ENCODE peak calls at places on chromosome 18, in seven cellular contexts. One of them, this sample, is unnamed.

GRCh38 chr18:79900610-79901570 is 50.6 kb downstream of the SLC66A2 start:
- DNase-seq in transverse colon: peak
- DNase-seq in fibroblast of lung: no peak
- DNase-seq in dorsolateral prefrontal cortex: no peak
- DNase-seq in IMR-90: no peak
- DNase-seq in CD8-positive, alpha-beta memory T cell: no peak
- DNase-seq in mammary epithelial cell: no peak
- DNase-seq in this sample: peak

GRCh38 chr18:64679121-64679520 is 530.2 kb upstream of the LINC00305 start:
- DNase-seq in transverse colon: no peak
- DNase-seq in fibroblast of lung: no peak
- DNase-seq in dorsolateral prefrontal cortex: no peak
- DNase-seq in IMR-90: no peak
- DNase-seq in CD8-positive, alpha-beta memory T cell: no peak
- DNase-seq in mammary epithelial cell: no peak
- DNase-seq in this sample: no peak

GRCh38 chr18:44887227-44887631 is 206.5 kb downstream of the SETBP1 start:
- DNase-seq in transverse colon: peak
- DNase-seq in fibroblast of lung: no peak
- DNase-seq in dorsolateral prefrontal cortex: no peak
- DNase-seq in IMR-90: peak
- DNase-seq in CD8-positive, alpha-beta memory T cell: no peak
- DNase-seq in mammary epithelial cell: peak
- DNase-seq in this sample: no peak

GRCh38 chr18:35049111-35050003 is 8.1 kb downstream of the MAPRE2 start:
- DNase-seq in transverse colon: no peak
- DNase-seq in fibroblast of lung: no peak
- DNase-seq in dorsolateral prefrontal cortex: no peak
- DNase-seq in IMR-90: no peak
- DNase-seq in CD8-positive, alpha-beta memory T cell: no peak
- DNase-seq in mammary epithelial cell: no peak
- DNase-seq in this sample: no peak

GRCh38 chr18:80076379-80076778 is 32.7 kb upstream of the ADNP2 start:
- DNase-seq in transverse colon: no peak
- DNase-seq in fibroblast of lung: no peak
- DNase-seq in dorsolateral prefrontal cortex: no peak
- DNase-seq in IMR-90: no peak
- DNase-seq in CD8-positive, alpha-beta memory T cell: no peak
- DNase-seq in mammary epithelial cell: no peak
- DNase-seq in this sample: peak

GRCh38 chr18:46250084-46250811 is 146.1 kb downstream of the HAUS1 start:
- DNase-seq in transverse colon: peak
- DNase-seq in fibroblast of lung: peak
- DNase-seq in dorsolateral prefrontal cortex: no peak
- DNase-seq in IMR-90: peak
- DNase-seq in CD8-positive, alpha-beta memory T cell: peak
- DNase-seq in mammary epithelial cell: peak
- DNase-seq in this sample: peak

GRCh38 chr18:50662775-50663383 is 103.0 kb downstream of the MAPK4 start:
- DNase-seq in transverse colon: no peak
- DNase-seq in fibroblast of lung: no peak
- DNase-seq in dorsolateral prefrontal cortex: peak
- DNase-seq in IMR-90: no peak
- DNase-seq in CD8-positive, alpha-beta memory T cell: no peak
- DNase-seq in mammary epithelial cell: no peak
- DNase-seq in this sample: no peak

GRCh38 chr18:32383040-32383819 is 87.5 kb downstream of the GAREM1 start:
- DNase-seq in transverse colon: no peak
- DNase-seq in fibroblast of lung: peak
- DNase-seq in dorsolateral prefrontal cortex: no peak
- DNase-seq in IMR-90: peak
- DNase-seq in CD8-positive, alpha-beta memory T cell: no peak
- DNase-seq in mammary epithelial cell: peak
- DNase-seq in this sample: peak

GRCh38 chr18:13703899-13704298 is 22.5 kb downstream of the FAM210A start:
- DNase-seq in transverse colon: no peak
- DNase-seq in fibroblast of lung: peak
- DNase-seq in dorsolateral prefrontal cortex: no peak
- DNase-seq in IMR-90: peak
- DNase-seq in CD8-positive, alpha-beta memory T cell: no peak
- DNase-seq in mammary epithelial cell: no peak
- DNase-seq in this sample: no peak

GRCh38 chr18:56702946-56703345 is 51.8 kb downstream of the WDR7 start:
- DNase-seq in transverse colon: no peak
- DNase-seq in fibroblast of lung: peak
- DNase-seq in dorsolateral prefrontal cortex: no peak
- DNase-seq in IMR-90: peak
- DNase-seq in CD8-positive, alpha-beta memory T cell: peak
- DNase-seq in mammary epithelial cell: peak
- DNase-seq in this sample: peak

GRCh38 chr18:4004176-4004829 is 450.8 kb downstream of the DLGAP1 start:
- DNase-seq in transverse colon: no peak
- DNase-seq in fibroblast of lung: peak
- DNase-seq in dorsolateral prefrontal cortex: no peak
- DNase-seq in IMR-90: peak
- DNase-seq in CD8-positive, alpha-beta memory T cell: no peak
- DNase-seq in mammary epithelial cell: peak
- DNase-seq in this sample: no peak

GRCh38 chr18:23902396-23902795 is 112.2 kb upstream of the TTC39C start:
- DNase-seq in transverse colon: no peak
- DNase-seq in fibroblast of lung: no peak
- DNase-seq in dorsolateral prefrontal cortex: no peak
- DNase-seq in IMR-90: no peak
- DNase-seq in CD8-positive, alpha-beta memory T cell: no peak
- DNase-seq in mammary epithelial cell: no peak
- DNase-seq in this sample: no peak

GRCh38 chr18:56632070-56633022 is 6.0 kb downstream of the TXNL1 start:
- DNase-seq in transverse colon: no peak
- DNase-seq in fibroblast of lung: no peak
- DNase-seq in dorsolateral prefrontal cortex: no peak
- DNase-seq in IMR-90: no peak
- DNase-seq in CD8-positive, alpha-beta memory T cell: no peak
- DNase-seq in mammary epithelial cell: no peak
- DNase-seq in this sample: no peak

GRCh38 chr18:13147146-13147545 is 71.4 kb upstream of the LDLRAD4 start:
- DNase-seq in transverse colon: no peak
- DNase-seq in fibroblast of lung: no peak
- DNase-seq in dorsolateral prefrontal cortex: no peak
- DNase-seq in IMR-90: no peak
- DNase-seq in CD8-positive, alpha-beta memory T cell: no peak
- DNase-seq in mammary epithelial cell: no peak
- DNase-seq in this sample: no peak

GRCh38 chr18:26696318-26696717 is 148.0 kb upstream of the KCTD1 start:
- DNase-seq in transverse colon: no peak
- DNase-seq in fibroblast of lung: no peak
- DNase-seq in dorsolateral prefrontal cortex: no peak
- DNase-seq in IMR-90: no peak
- DNase-seq in CD8-positive, alpha-beta memory T cell: no peak
- DNase-seq in mammary epithelial cell: no peak
- DNase-seq in this sample: no peak
- H3K4me3 ChIP-seq in transverse colon: no peak
- H3K4me3 ChIP-seq in fibroblast of lung: no peak
- H3K4me3 ChIP-seq in dorsolateral prefrontal cortex: no peak
- H3K4me3 ChIP-seq in IMR-90: no peak
- H3K4me3 ChIP-seq in CD8-positive, alpha-beta memory T cell: no peak
- H3K4me3 ChIP-seq in mammary epithelial cell: no peak
- H3K4me3 ChIP-seq in this sample: no peak

GRCh38 chr18:9924371-9924943 is 10.6 kb downstream of the VAPA start:
- DNase-seq in transverse colon: no peak
- DNase-seq in fibroblast of lung: no peak
- DNase-seq in dorsolateral prefrontal cortex: no peak
- DNase-seq in IMR-90: no peak
- DNase-seq in CD8-positive, alpha-beta memory T cell: no peak
- DNase-seq in mammary epithelial cell: no peak
- DNase-seq in this sample: no peak
- H3K4me3 ChIP-seq in transverse colon: no peak
- H3K4me3 ChIP-seq in fibroblast of lung: no peak
- H3K4me3 ChIP-seq in dorsolateral prefrontal cortex: peak
- H3K4me3 ChIP-seq in IMR-90: no peak
- H3K4me3 ChIP-seq in CD8-positive, alpha-beta memory T cell: no peak
- H3K4me3 ChIP-seq in mammary epithelial cell: no peak
- H3K4me3 ChIP-seq in this sample: no peak

DNA sequence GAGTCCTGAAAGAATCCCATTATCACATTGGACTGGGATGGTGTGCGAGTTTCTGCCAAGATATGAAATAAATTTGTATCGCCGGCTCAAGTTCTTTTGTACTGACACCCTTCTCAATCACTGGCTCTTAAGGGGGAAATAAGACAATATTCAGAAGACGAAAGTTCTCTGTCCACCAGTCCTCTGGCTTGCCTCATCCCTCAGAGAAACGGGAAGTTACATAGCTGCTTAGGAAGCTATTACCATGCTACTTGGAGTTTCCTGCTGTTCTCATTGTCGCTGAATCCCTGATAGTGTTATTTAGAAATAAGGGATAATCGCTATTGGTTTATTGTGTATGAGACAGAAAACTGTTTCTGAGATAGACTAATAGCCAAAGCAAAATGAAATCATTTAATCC is 205.0 kb upstream of the ZNF521 start:
- DNase-seq in transverse colon: no peak
- DNase-seq in fibroblast of lung: no peak
- DNase-seq in dorsolateral prefrontal cortex: no peak
- DNase-seq in IMR-90: no peak
- DNase-seq in CD8-positive, alpha-beta memory T cell: no peak
- DNase-seq in mammary epithelial cell: no peak
- DNase-seq in this sample: no peak
- H3K4me3 ChIP-seq in transverse colon: no peak
- H3K4me3 ChIP-seq in fibroblast of lung: no peak
- H3K4me3 ChIP-seq in dorsolateral prefrontal cortex: no peak
- H3K4me3 ChIP-seq in IMR-90: no peak
- H3K4me3 ChIP-seq in CD8-positive, alpha-beta memory T cell: no peak
- H3K4me3 ChIP-seq in mammary epithelial cell: no peak
- H3K4me3 ChIP-seq in this sample: no peak

DNA sequence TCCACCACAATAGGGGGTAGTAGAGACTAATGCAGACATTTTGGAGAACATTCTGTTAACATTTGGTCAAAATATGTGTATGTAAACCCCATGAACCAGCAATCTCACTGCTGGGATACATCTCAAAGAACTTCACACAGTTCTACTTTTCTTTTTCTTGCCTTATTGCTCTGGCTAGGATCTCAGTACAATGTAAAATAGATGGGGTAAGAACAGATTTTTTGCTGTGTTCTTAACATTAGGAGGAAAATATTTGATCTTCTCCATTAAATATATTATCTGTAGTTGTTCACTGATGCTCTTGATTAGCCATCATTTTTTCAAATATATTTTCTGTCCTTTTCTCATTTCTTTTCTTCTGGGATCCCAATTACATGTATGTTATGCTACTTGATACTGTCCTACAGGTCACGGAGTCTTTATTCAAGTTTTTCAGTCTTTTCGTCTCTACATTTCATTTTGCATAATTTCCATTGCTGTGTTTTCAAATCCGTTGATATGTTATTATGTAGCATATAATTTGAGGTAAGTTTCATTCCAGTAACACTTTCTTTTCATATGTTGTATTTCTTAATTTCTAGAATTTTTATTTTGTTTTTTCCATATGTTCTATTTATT is 352.2 kb downstream of the ZNF521 start:
- DNase-seq in transverse colon: no peak
- DNase-seq in fibroblast of lung: no peak
- DNase-seq in dorsolateral prefrontal cortex: no peak
- DNase-seq in IMR-90: no peak
- DNase-seq in CD8-positive, alpha-beta memory T cell: no peak
- DNase-seq in mammary epithelial cell: no peak
- DNase-seq in this sample: no peak
- H3K4me3 ChIP-seq in transverse colon: no peak
- H3K4me3 ChIP-seq in fibroblast of lung: no peak
- H3K4me3 ChIP-seq in dorsolateral prefrontal cortex: no peak
- H3K4me3 ChIP-seq in IMR-90: no peak
- H3K4me3 ChIP-seq in CD8-positive, alpha-beta memory T cell: no peak
- H3K4me3 ChIP-seq in mammary epithelial cell: no peak
- H3K4me3 ChIP-seq in this sample: no peak